ENCODE peak calls at places on chromosomes 4 and X, in seven cellular contexts. R is anterior cingulate cortex, O is Ammon's horn, E is AG08396, P is MCF 10A, F is neural progenitor cell, V is epithelial cell of esophagus. N is an unnamed sample.

GRCh38 chr4:149102765-149103164 is 660.6 kb upstream of the NR3C2 start:
- DNase-seq in R (no peak), O (no peak), E (no peak), P (no peak), F (no peak), V (no peak), N (no peak)

GRCh38 chr4:70240192-70240591 is 2.2 kb upstream of the CSN3 start:
- DNase-seq in R (no peak), O (no peak), E (no peak), P (no peak), F (peak; percentile 12), V (no peak), N (no peak)

GRCh38 chr4:945274-946102 is 13.2 kb downstream of the TMEM175 start:
- DNase-seq in R (no peak), O (no peak), E (no peak), P (no peak), F (peak; percentile 45), V (no peak), N (no peak)

GRCh38 chr4:16066586-16067128 is 17.2 kb downstream of the PROM1 start:
- DNase-seq in R (no peak), O (no peak), E (no peak), P (no peak), F (no peak), V (no peak), N (no peak)

GRCh38 chrX:47927212-47927611 is 76.6 kb downstream of the ZNF182 start:
- DNase-seq in R (no peak), O (no peak), E (no peak), P (no peak), F (no peak), V (no peak), N (no peak)

GRCh38 chr4:38154681-38155588 is 194.7 kb downstream of the PTTG2 start:
- DNase-seq in R (no peak), O (no peak), E (no peak), P (peak; percentile 59), F (no peak), V (peak; percentile 86), N (no peak)

GRCh38 chrX:123322531-123322930 is 138.5 kb downstream of the GRIA3 start:
- DNase-seq in R (no peak), O (no peak), E (no peak), P (no peak), F (no peak), V (no peak), N (no peak)

GRCh38 chrX:40177942-40178715 is 80.4 kb upstream of the BCOR start:
- DNase-seq in R (no peak), O (no peak), E (no peak), P (no peak), F (no peak), V (no peak), N (no peak)

GRCh38 chr4:16322183-16322582 is 95.9 kb upstream of the TAPT1 start:
- DNase-seq in R (no peak), O (no peak), E (no peak), P (no peak), F (no peak), V (no peak), N (no peak)

GRCh38 chrX:153925739-153926593 is at the start of gene ARHGAP4:
- DNase-seq in R (no peak), O (no peak), E (no peak), P (no peak), F (peak; percentile 28), V (no peak), N (no peak)

GRCh38 chrX:39309018-39309620 is 507.9 kb downstream of the MID1IP1 start:
- DNase-seq in R (no peak), O (peak; percentile 7), E (no peak), P (peak; percentile 25), F (no peak), V (peak; percentile 1), N (peak; percentile 13)

GRCh38 chr4:169791527-169792156 is 33.9 kb upstream of the HPF1 start:
- DNase-seq in R (peak; percentile 56), O (peak; percentile 78), E (peak; percentile 52), P (peak; percentile 65), F (peak; percentile 81), V (peak; percentile 57), N (peak; percentile 40)

GRCh38 chrX:12901486-12901885 is 4.9 kb upstream of the TLR8 start:
- DNase-seq in R (peak; percentile 5), O (peak; percentile 52), E (peak; percentile 66), P (peak; percentile 76), F (peak; percentile 56), V (peak; percentile 61), N (peak; percentile 24)

GRCh38 chr4:60588556-60588955 is 611.6 kb upstream of the ADGRL3 start:
- DNase-seq in R (no peak), O (no peak), E (no peak), P (peak; percentile 9), F (no peak), V (peak; percentile 79), N (no peak)

GRCh38 chrX:46686003-46686645 is 72.8 kb downstream of the SLC9A7 start:
- DNase-seq in R (no peak), O (peak; percentile 17), E (peak; percentile 37), P (peak; percentile 54), F (peak; percentile 44), V (peak; percentile 42), N (peak; percentile 13)

GRCh38 chrX:9781941-9782340 is 4.3 kb upstream of the SHROOM2 start:
- DNase-seq in R (no peak), O (no peak), E (no peak), P (peak; percentile 11), F (no peak), V (no peak), N (no peak)

GRCh38 chr4:155735506-155735905 is 23.3 kb upstream of the GUCY1B1 start:
- DNase-seq in R (no peak), O (peak; percentile 8), E (no peak), P (no peak), F (no peak), V (no peak), N (no peak)

GRCh38 chrX:136710324-136710951 is 62.5 kb downstream of the CD40LG start:
- DNase-seq in R (no peak), O (no peak), E (no peak), P (peak; percentile 38), F (no peak), V (peak; percentile 52), N (no peak)

GRCh38 chrX:102085706-102086105 is 39.8 kb upstream of the TCEAL2 start:
- DNase-seq in R (no peak), O (no peak), E (no peak), P (peak; percentile 23), F (no peak), V (no peak), N (no peak)

GRCh38 chr4:41262198-41262597 is 5.5 kb downstream of the UCHL1 start:
- DNase-seq in R (no peak), O (no peak), E (no peak), P (no peak), F (no peak), V (no peak), N (no peak)

GRCh38 chr4:38791005-38791404 is 8.2 kb upstream of the TLR10 start:
- DNase-seq in R (no peak), O (peak; percentile 18), E (no peak), P (no peak), F (no peak), V (no peak), N (no peak)

GRCh38 chr4:1378559-1379231 is 27.5 kb downstream of the NKX1-1 start:
- DNase-seq in R (no peak), O (no peak), E (no peak), P (no peak), F (no peak), V (no peak), N (no peak)

GRCh38 chrX:2243913-2244460 is 256.8 kb downstream of the DHRSX start:
- DNase-seq in R (no peak), O (no peak), E (no peak), P (no peak), F (no peak), V (no peak), N (no peak)

GRCh38 chrX:134570899-134571298 is 87.4 kb downstream of the PLAC1 start:
- DNase-seq in R (no peak), O (no peak), E (no peak), P (no peak), F (no peak), V (no peak), N (no peak)

GRCh38 chr4:39083164-39083563 is 21.1 kb downstream of the KLHL5 start:
- DNase-seq in R (no peak), O (no peak), E (no peak), P (peak; percentile 48), F (no peak), V (peak; percentile 61), N (no peak)

GRCh38 chrX:57821703-57822375 is 88.4 kb downstream of the ZXDA start:
- DNase-seq in R (no peak), O (peak; percentile 67), E (peak; percentile 46), P (peak; percentile 73), F (peak; percentile 54), V (peak; percentile 60), N (peak; percentile 41)

GRCh38 chr4:151529187-151529586 is 120.2 kb downstream of the FHIP1A start:
- DNase-seq in R (no peak), O (no peak), E (no peak), P (no peak), F (no peak), V (no peak), N (no peak)

GRCh38 chr4:110344165-110344564 is 131.8 kb upstream of the ENPEP start:
- DNase-seq in R (no peak), O (no peak), E (no peak), P (peak; percentile 22), F (no peak), V (peak; percentile 19), N (no peak)

GRCh38 chrX:40152706-40153334 is 55.1 kb upstream of the BCOR start:
- DNase-seq in R (peak; percentile 43), O (peak; percentile 48), E (peak; percentile 66), P (no peak), F (peak; percentile 62), V (no peak), N (no peak)

N was measured in tibial nerve.